ENCODE peak calls at places on chromosomes 3 and 15, in five cellular contexts. One of them, this sample, is unnamed.

GRCh38 chr3:195238626-195239118 is 32.3 kb downstream of the XXYLT1 start:
- ATAC-seq in natural killer cell treated with Interleukin-12 subunit alpha and Interleukin-12 subunit beta and Interleukin-15 and Interleukin-18, amount 100 ng/mL, for 72 hours: peak; percentile 77
- ATAC-seq in PC-3: no peak
- ATAC-seq in activated CD8-positive, alpha-beta T cell treated with anti-CD3 and anti-CD28 coated beads for 36 hours: peak; percentile 64
- ATAC-seq in left cardiac atrium: peak; percentile 57
- ATAC-seq in this sample: no peak

GRCh38 chr3:45939341-45939771 is 3.9 kb upstream of the CXCR6 start:
- ATAC-seq in natural killer cell treated with Interleukin-12 subunit alpha and Interleukin-12 subunit beta and Interleukin-15 and Interleukin-18, amount 100 ng/mL, for 72 hours: peak; percentile 72
- ATAC-seq in PC-3: no peak
- ATAC-seq in activated CD8-positive, alpha-beta T cell treated with anti-CD3 and anti-CD28 coated beads for 36 hours: peak; percentile 43
- ATAC-seq in left cardiac atrium: peak; percentile 21
- ATAC-seq in this sample: peak; percentile 10

GRCh38 chr15:96416934-96417759 is 86.6 kb downstream of the NR2F2 start:
- ATAC-seq in natural killer cell treated with Interleukin-12 subunit alpha and Interleukin-12 subunit beta and Interleukin-15 and Interleukin-18, amount 100 ng/mL, for 72 hours: no peak
- ATAC-seq in PC-3: no peak
- ATAC-seq in activated CD8-positive, alpha-beta T cell treated with anti-CD3 and anti-CD28 coated beads for 36 hours: no peak
- ATAC-seq in left cardiac atrium: peak; percentile 39
- ATAC-seq in this sample: no peak

GRCh38 chr15:32838820-32839219 is 121.0 kb downstream of the GREM1 start:
- ATAC-seq in natural killer cell treated with Interleukin-12 subunit alpha and Interleukin-12 subunit beta and Interleukin-15 and Interleukin-18, amount 100 ng/mL, for 72 hours: no peak
- ATAC-seq in PC-3: peak; percentile 95
- ATAC-seq in activated CD8-positive, alpha-beta T cell treated with anti-CD3 and anti-CD28 coated beads for 36 hours: no peak
- ATAC-seq in left cardiac atrium: no peak
- ATAC-seq in this sample: no peak

GRCh38 chr3:184757010-184757651 is 45.3 kb upstream of the MAGEF1 start:
- ATAC-seq in natural killer cell treated with Interleukin-12 subunit alpha and Interleukin-12 subunit beta and Interleukin-15 and Interleukin-18, amount 100 ng/mL, for 72 hours: no peak
- ATAC-seq in PC-3: no peak
- ATAC-seq in activated CD8-positive, alpha-beta T cell treated with anti-CD3 and anti-CD28 coated beads for 36 hours: no peak
- ATAC-seq in left cardiac atrium: peak; percentile 85
- ATAC-seq in this sample: no peak

GRCh38 chr3:123069021-123069381 is 2.2 kb downstream of the PDIA5 start:
- ATAC-seq in natural killer cell treated with Interleukin-12 subunit alpha and Interleukin-12 subunit beta and Interleukin-15 and Interleukin-18, amount 100 ng/mL, for 72 hours: no peak
- ATAC-seq in PC-3: no peak
- ATAC-seq in activated CD8-positive, alpha-beta T cell treated with anti-CD3 and anti-CD28 coated beads for 36 hours: no peak
- ATAC-seq in left cardiac atrium: no peak
- ATAC-seq in this sample: no peak

GRCh38 chr15:85019815-85020590 is 38.3 kb downstream of the PDE8A start:
- ATAC-seq in natural killer cell treated with Interleukin-12 subunit alpha and Interleukin-12 subunit beta and Interleukin-15 and Interleukin-18, amount 100 ng/mL, for 72 hours: peak; percentile 62
- ATAC-seq in PC-3: peak; percentile 11
- ATAC-seq in activated CD8-positive, alpha-beta T cell treated with anti-CD3 and anti-CD28 coated beads for 36 hours: peak; percentile 27
- ATAC-seq in left cardiac atrium: no peak
- ATAC-seq in this sample: peak; percentile 71

GRCh38 chr3:29720660-29721059 is 439.8 kb downstream of the RBMS3 start:
- ATAC-seq in natural killer cell treated with Interleukin-12 subunit alpha and Interleukin-12 subunit beta and Interleukin-15 and Interleukin-18, amount 100 ng/mL, for 72 hours: no peak
- ATAC-seq in PC-3: no peak
- ATAC-seq in activated CD8-positive, alpha-beta T cell treated with anti-CD3 and anti-CD28 coated beads for 36 hours: no peak
- ATAC-seq in left cardiac atrium: no peak
- ATAC-seq in this sample: no peak

GRCh38 chr15:74530771-74531143 is 10.3 kb upstream of the ARID3B start:
- ATAC-seq in natural killer cell treated with Interleukin-12 subunit alpha and Interleukin-12 subunit beta and Interleukin-15 and Interleukin-18, amount 100 ng/mL, for 72 hours: no peak
- ATAC-seq in PC-3: peak; percentile 6
- ATAC-seq in activated CD8-positive, alpha-beta T cell treated with anti-CD3 and anti-CD28 coated beads for 36 hours: no peak
- ATAC-seq in left cardiac atrium: no peak
- ATAC-seq in this sample: no peak

GRCh38 chr15:101168463-101168824 is 83.4 kb downstream of the CHSY1 start:
- ATAC-seq in natural killer cell treated with Interleukin-12 subunit alpha and Interleukin-12 subunit beta and Interleukin-15 and Interleukin-18, amount 100 ng/mL, for 72 hours: no peak
- ATAC-seq in PC-3: no peak
- ATAC-seq in activated CD8-positive, alpha-beta T cell treated with anti-CD3 and anti-CD28 coated beads for 36 hours: peak; percentile 9
- ATAC-seq in left cardiac atrium: peak; percentile 3
- ATAC-seq in this sample: peak; percentile 27

GRCh38 chr3:9903238-9903624 is 583 bp downstream of the IL17RE start:
- ATAC-seq in natural killer cell treated with Interleukin-12 subunit alpha and Interleukin-12 subunit beta and Interleukin-15 and Interleukin-18, amount 100 ng/mL, for 72 hours: peak; percentile 36
- ATAC-seq in PC-3: peak; percentile 58
- ATAC-seq in activated CD8-positive, alpha-beta T cell treated with anti-CD3 and anti-CD28 coated beads for 36 hours: peak; percentile 13
- ATAC-seq in left cardiac atrium: peak; percentile 61
- ATAC-seq in this sample: peak; percentile 38

GRCh38 chr3:124780356-124780755 is 50.1 kb downstream of the UMPS start:
- ATAC-seq in natural killer cell treated with Interleukin-12 subunit alpha and Interleukin-12 subunit beta and Interleukin-15 and Interleukin-18, amount 100 ng/mL, for 72 hours: no peak
- ATAC-seq in PC-3: no peak
- ATAC-seq in activated CD8-positive, alpha-beta T cell treated with anti-CD3 and anti-CD28 coated beads for 36 hours: no peak
- ATAC-seq in left cardiac atrium: peak; percentile 79
- ATAC-seq in this sample: no peak

GRCh38 chr3:190294030-190294429 is 28.2 kb downstream of the CLDN1 start:
- ATAC-seq in natural killer cell treated with Interleukin-12 subunit alpha and Interleukin-12 subunit beta and Interleukin-15 and Interleukin-18, amount 100 ng/mL, for 72 hours: no peak
- ATAC-seq in PC-3: no peak
- ATAC-seq in activated CD8-positive, alpha-beta T cell treated with anti-CD3 and anti-CD28 coated beads for 36 hours: no peak
- ATAC-seq in left cardiac atrium: no peak
- ATAC-seq in this sample: no peak

GRCh38 chr3:125168711-125169410 is 43.7 kb downstream of the SLC12A8 start:
- ATAC-seq in natural killer cell treated with Interleukin-12 subunit alpha and Interleukin-12 subunit beta and Interleukin-15 and Interleukin-18, amount 100 ng/mL, for 72 hours: no peak
- ATAC-seq in PC-3: no peak
- ATAC-seq in activated CD8-positive, alpha-beta T cell treated with anti-CD3 and anti-CD28 coated beads for 36 hours: no peak
- ATAC-seq in left cardiac atrium: peak; percentile 45
- ATAC-seq in this sample: no peak

GRCh38 chr3:13025090-13025489 is 48.1 kb downstream of the IQSEC1 start:
- ATAC-seq in natural killer cell treated with Interleukin-12 subunit alpha and Interleukin-12 subunit beta and Interleukin-15 and Interleukin-18, amount 100 ng/mL, for 72 hours: no peak
- ATAC-seq in PC-3: peak; percentile 83
- ATAC-seq in activated CD8-positive, alpha-beta T cell treated with anti-CD3 and anti-CD28 coated beads for 36 hours: peak; percentile 54
- ATAC-seq in left cardiac atrium: no peak
- ATAC-seq in this sample: peak; percentile 89

GRCh38 chr3:17433866-17434265 is 308.6 kb downstream of the TBC1D5 start:
- ATAC-seq in natural killer cell treated with Interleukin-12 subunit alpha and Interleukin-12 subunit beta and Interleukin-15 and Interleukin-18, amount 100 ng/mL, for 72 hours: no peak
- ATAC-seq in PC-3: no peak
- ATAC-seq in activated CD8-positive, alpha-beta T cell treated with anti-CD3 and anti-CD28 coated beads for 36 hours: no peak
- ATAC-seq in left cardiac atrium: no peak
- ATAC-seq in this sample: no peak

GRCh38 chr3:69388241-69388640 is 2.4 kb upstream of the FRMD4B start:
- ATAC-seq in natural killer cell treated with Interleukin-12 subunit alpha and Interleukin-12 subunit beta and Interleukin-15 and Interleukin-18, amount 100 ng/mL, for 72 hours: no peak
- ATAC-seq in PC-3: no peak
- ATAC-seq in activated CD8-positive, alpha-beta T cell treated with anti-CD3 and anti-CD28 coated beads for 36 hours: no peak
- ATAC-seq in left cardiac atrium: no peak
- ATAC-seq in this sample: no peak

GRCh38 chr3:34106879-34107278 is 308.4 kb downstream of the PDCD6IP start:
- ATAC-seq in natural killer cell treated with Interleukin-12 subunit alpha and Interleukin-12 subunit beta and Interleukin-15 and Interleukin-18, amount 100 ng/mL, for 72 hours: no peak
- ATAC-seq in PC-3: no peak
- ATAC-seq in activated CD8-positive, alpha-beta T cell treated with anti-CD3 and anti-CD28 coated beads for 36 hours: peak; percentile 42
- ATAC-seq in left cardiac atrium: no peak
- ATAC-seq in this sample: no peak

GRCh38 chr3:171648079-171648478 is 162.2 kb downstream of the PLD1 start:
- ATAC-seq in natural killer cell treated with Interleukin-12 subunit alpha and Interleukin-12 subunit beta and Interleukin-15 and Interleukin-18, amount 100 ng/mL, for 72 hours: no peak
- ATAC-seq in PC-3: no peak
- ATAC-seq in activated CD8-positive, alpha-beta T cell treated with anti-CD3 and anti-CD28 coated beads for 36 hours: no peak
- ATAC-seq in left cardiac atrium: no peak
- ATAC-seq in this sample: no peak

GRCh38 chr3:157146664-157147082 is 13.3 kb downstream of the CCNL1 start:
- ATAC-seq in natural killer cell treated with Interleukin-12 subunit alpha and Interleukin-12 subunit beta and Interleukin-15 and Interleukin-18, amount 100 ng/mL, for 72 hours: no peak
- ATAC-seq in PC-3: no peak
- ATAC-seq in activated CD8-positive, alpha-beta T cell treated with anti-CD3 and anti-CD28 coated beads for 36 hours: peak; percentile 7
- ATAC-seq in left cardiac atrium: no peak
- ATAC-seq in this sample: no peak

GRCh38 chr3:184456476-184456875 is 76.6 kb downstream of the CHRD start:
- ATAC-seq in natural killer cell treated with Interleukin-12 subunit alpha and Interleukin-12 subunit beta and Interleukin-15 and Interleukin-18, amount 100 ng/mL, for 72 hours: no peak
- ATAC-seq in PC-3: no peak
- ATAC-seq in activated CD8-positive, alpha-beta T cell treated with anti-CD3 and anti-CD28 coated beads for 36 hours: no peak
- ATAC-seq in left cardiac atrium: no peak
- ATAC-seq in this sample: no peak

GRCh38 chr3:146152841-146153240 is 8.1 kb downstream of the PLOD2 start:
- ATAC-seq in natural killer cell treated with Interleukin-12 subunit alpha and Interleukin-12 subunit beta and Interleukin-15 and Interleukin-18, amount 100 ng/mL, for 72 hours: no peak
- ATAC-seq in PC-3: peak; percentile 6
- ATAC-seq in activated CD8-positive, alpha-beta T cell treated with anti-CD3 and anti-CD28 coated beads for 36 hours: no peak
- ATAC-seq in left cardiac atrium: peak; percentile 48
- ATAC-seq in this sample: no peak